ENCODE peak calls at places on chromosomes 12 and 14, in four cellular contexts. X, Q, B and O are unnamed samples.

GRCh38 chr14:85402546-85403162 is 127.3 kb upstream of the FLRT2 start:
- DNase-seq in B (no peak), X (no peak), Q (no peak), O (no peak)

GRCh38 chr12:4849024-4849594 is 60.6 kb upstream of the KCNA1 start:
- DNase-seq in X (peak), Q (no peak), B (no peak), O (no peak)

GRCh38 chr12:54980341-54980740 is 4.2 kb downstream of the TESPA1 start:
- DNase-seq in B (no peak), X (no peak), Q (no peak), O (no peak)

GRCh38 chr12:52006726-52007157 is at the start of gene TAMALIN:
- DNase-seq in Q (no peak), X (no peak), B (no peak), O (no peak)

GRCh38 chr14:53217283-53217994 is 64.3 kb upstream of the DDHD1 start:
- DNase-seq in Q (no peak), X (no peak), B (no peak), O (no peak)

GRCh38 chr14:93916476-93916875 is 10.7 kb upstream of the FAM181A start:
- DNase-seq in Q (no peak), X (no peak), B (no peak), O (no peak)

GRCh38 chr14:82313889-82314288 is 780.2 kb upstream of the SEL1L start:
- DNase-seq in Q (no peak), X (no peak), B (no peak), O (no peak)

GRCh38 chr12:105561981-105562726 is 231.7 kb downstream of the C12orf75 start:
- DNase-seq in X (peak), Q (no peak), B (peak), O (peak)

GRCh38 chr14:85529803-85530574 is at the start of gene FLRT2:
- DNase-seq in X (peak), Q (no peak), B (peak), O (no peak)

GRCh38 chr12:24754690-24755638 is 193.9 kb downstream of the BCAT1 start:
- DNase-seq in X (peak), B (no peak), Q (no peak), O (peak)

GRCh38 chr12:127588224-127588623 is 678.7 kb upstream of the TMEM132C start:
- DNase-seq in Q (no peak), B (no peak), X (peak), O (peak)

GRCh38 chr14:104195854-104196253 is 57.5 kb downstream of the KIF26A start:
- DNase-seq in B (no peak), Q (no peak), X (no peak), O (no peak)

GRCh38 chr14:22276913-22277816 is 311.9 kb downstream of the DAD1 start:
- DNase-seq in X (peak), Q (no peak), B (no peak), O (no peak)

GRCh38 chr14:104652386-104652785 is 37.0 kb upstream of the INF2 start:
- DNase-seq in B (no peak), Q (no peak), X (no peak), O (no peak)

GRCh38 chr12:47715393-47715876 is 9.6 kb upstream of the RPAP3 start:
- DNase-seq in Q (peak), X (peak), B (peak), O (no peak)

GRCh38 chr14:98633380-98633779 is 638.6 kb downstream of the BCL11B start:
- DNase-seq in Q (peak), B (no peak), X (no peak), O (no peak)

GRCh38 chr12:53231859-53232640 is at the start of gene RARG:
- DNase-seq in Q (peak), B (peak), X (peak), O (no peak)

GRCh38 chr14:32472512-32473472 is 143.7 kb downstream of the AKAP6 start:
- DNase-seq in B (peak), X (peak), Q (no peak), O (no peak)